ENCODE peak calls at places on chromosome 7, in six cellular contexts. J is sigmoid colon; I is AG08396; A is ELR; L is activated CD4-positive, alpha-beta T cell treated with anti-CD3 and anti-CD28 coated beads for 36 hours; C is GM04504. S is an unnamed sample.

GRCh38 chr7:42639930-42640329 is 271.9 kb downstream of the C7orf25 start:
- DNase-seq in J (no peak), I (no peak), A (peak; percentile 9), C (no peak), L (no peak), S (no peak)

GRCh38 chr7:67475293-67475692 is 478.7 kb downstream of the TYW1 start:
- DNase-seq in L (no peak), I (no peak), J (no peak), C (no peak), A (no peak), S (no peak)

GRCh38 chr7:127486654-127487053 is 94.1 kb upstream of the ZNF800 start:
- DNase-seq in L (peak; percentile 34), C (no peak), J (no peak), I (no peak), A (peak; percentile 51), S (peak; percentile 15)

GRCh38 chr7:121278120-121279021 is 50.4 kb upstream of the WNT16 start:
- DNase-seq in J (no peak), A (peak; percentile 78), L (no peak), I (peak; percentile 32), C (no peak), S (peak; percentile 24)

GRCh38 chr7:101650579-101651081 is 21.5 kb upstream of the MYL10 start:
- DNase-seq in L (no peak), A (no peak), J (no peak), I (no peak), C (no peak), S (no peak)

GRCh38 chr7:104891949-104892348 is 122.1 kb upstream of the KMT2E start:
- DNase-seq in C (no peak), I (no peak), J (no peak), A (peak; percentile 24), L (no peak), S (no peak)

GRCh38 chr7:116984917-116985316 is 31.6 kb downstream of the ST7 start:
- DNase-seq in A (peak; percentile 53), J (no peak), C (no peak), L (no peak), I (no peak), S (peak; percentile 46)

GRCh38 chr7:18416988-18417387 is 78.6 kb upstream of the HDAC9 start:
- DNase-seq in J (no peak), A (no peak), C (no peak), L (no peak), I (no peak), S (no peak)

GRCh38 chr7:99860281-99861127 is 16.3 kb downstream of the OR2AE1 start:
- DNase-seq in A (peak; percentile 64), I (peak; percentile 75), C (peak; percentile 19), L (no peak), J (no peak), S (peak; percentile 70)

GRCh38 chr7:94056796-94057207 is 52.6 kb upstream of the BET1 start:
- DNase-seq in C (peak; percentile 72), J (no peak), L (no peak), A (peak; percentile 87), I (peak; percentile 52), S (peak; percentile 67)

GRCh38 chr7:41219276-41219675 is 483.6 kb downstream of the INHBA start:
- DNase-seq in L (no peak), C (peak; percentile 20), I (no peak), A (peak; percentile 32), J (no peak), S (no peak)

GRCh38 chr7:44970521-44971051 is 8.2 kb downstream of the MYO1G start:
- DNase-seq in I (no peak), J (peak; percentile 52), A (no peak), L (peak; percentile 16), C (no peak), S (no peak)